ENCODE peak calls at places on chromosomes 12 and 14, in six cellular contexts. One of them, this sample, is unnamed.

GRCh38 chr14:64755661-64756265 is 51.5 kb downstream of the PLEKHG3 start:
- DNase-seq in progenitor cell of endocrine pancreas: no peak
- DNase-seq in neural progenitor cell: no peak
- DNase-seq in cardiac muscle cell: no peak
- DNase-seq in stimulated activated CD4-positive, alpha-beta T cell treated with anti-CD3 and anti-CD28 coated beads, Interleukin-4, amount 100 ng/mL, for 24 hours: peak
- DNase-seq in activated CD4-positive, alpha-beta T cell treated with anti-CD3 and anti-CD28 coated beads, Interleukin-2, amount 50 U/mL, for 48 hours: peak
- DNase-seq in this sample: no peak

GRCh38 chr14:55136241-55136640 is 7.2 kb downstream of the LGALS3 start:
- DNase-seq in stimulated activated CD4-positive, alpha-beta T cell treated with anti-CD3 and anti-CD28 coated beads, Interleukin-4, amount 100 ng/mL, for 24 hours: no peak
- DNase-seq in progenitor cell of endocrine pancreas: no peak
- DNase-seq in activated CD4-positive, alpha-beta T cell treated with anti-CD3 and anti-CD28 coated beads, Interleukin-2, amount 50 U/mL, for 48 hours: no peak
- DNase-seq in neural progenitor cell: no peak
- DNase-seq in cardiac muscle cell: no peak
- DNase-seq in this sample: no peak

GRCh38 chr12:67483871-67484554 is 164.5 kb upstream of the DYRK2 start:
- DNase-seq in progenitor cell of endocrine pancreas: no peak
- DNase-seq in cardiac muscle cell: no peak
- DNase-seq in neural progenitor cell: no peak
- DNase-seq in activated CD4-positive, alpha-beta T cell treated with anti-CD3 and anti-CD28 coated beads, Interleukin-2, amount 50 U/mL, for 48 hours: no peak
- DNase-seq in stimulated activated CD4-positive, alpha-beta T cell treated with anti-CD3 and anti-CD28 coated beads, Interleukin-4, amount 100 ng/mL, for 24 hours: no peak
- DNase-seq in this sample: no peak

GRCh38 chr14:75794615-75795038 is 133.6 kb downstream of the TTLL5 start:
- DNase-seq in neural progenitor cell: no peak
- DNase-seq in progenitor cell of endocrine pancreas: no peak
- DNase-seq in activated CD4-positive, alpha-beta T cell treated with anti-CD3 and anti-CD28 coated beads, Interleukin-2, amount 50 U/mL, for 48 hours: no peak
- DNase-seq in cardiac muscle cell: peak
- DNase-seq in stimulated activated CD4-positive, alpha-beta T cell treated with anti-CD3 and anti-CD28 coated beads, Interleukin-4, amount 100 ng/mL, for 24 hours: no peak
- DNase-seq in this sample: no peak

GRCh38 chr12:65643171-65643570 is 181.1 kb upstream of the HMGA2 start:
- DNase-seq in progenitor cell of endocrine pancreas: no peak
- DNase-seq in neural progenitor cell: no peak
- DNase-seq in activated CD4-positive, alpha-beta T cell treated with anti-CD3 and anti-CD28 coated beads, Interleukin-2, amount 50 U/mL, for 48 hours: no peak
- DNase-seq in stimulated activated CD4-positive, alpha-beta T cell treated with anti-CD3 and anti-CD28 coated beads, Interleukin-4, amount 100 ng/mL, for 24 hours: no peak
- DNase-seq in cardiac muscle cell: no peak
- DNase-seq in this sample: no peak

GRCh38 chr12:71994715-71995114 is 56.1 kb downstream of the TPH2 start:
- DNase-seq in cardiac muscle cell: no peak
- DNase-seq in activated CD4-positive, alpha-beta T cell treated with anti-CD3 and anti-CD28 coated beads, Interleukin-2, amount 50 U/mL, for 48 hours: no peak
- DNase-seq in progenitor cell of endocrine pancreas: no peak
- DNase-seq in stimulated activated CD4-positive, alpha-beta T cell treated with anti-CD3 and anti-CD28 coated beads, Interleukin-4, amount 100 ng/mL, for 24 hours: no peak
- DNase-seq in neural progenitor cell: no peak
- DNase-seq in this sample: no peak

GRCh38 chr14:92747701-92748258 is 647 bp downstream of the LGMN start:
- DNase-seq in progenitor cell of endocrine pancreas: no peak
- DNase-seq in stimulated activated CD4-positive, alpha-beta T cell treated with anti-CD3 and anti-CD28 coated beads, Interleukin-4, amount 100 ng/mL, for 24 hours: no peak
- DNase-seq in neural progenitor cell: peak
- DNase-seq in activated CD4-positive, alpha-beta T cell treated with anti-CD3 and anti-CD28 coated beads, Interleukin-2, amount 50 U/mL, for 48 hours: no peak
- DNase-seq in cardiac muscle cell: peak
- DNase-seq in this sample: no peak

GRCh38 chr14:57073986-57074385 is 194.7 kb downstream of the EXOC5 start:
- DNase-seq in progenitor cell of endocrine pancreas: no peak
- DNase-seq in stimulated activated CD4-positive, alpha-beta T cell treated with anti-CD3 and anti-CD28 coated beads, Interleukin-4, amount 100 ng/mL, for 24 hours: no peak
- DNase-seq in cardiac muscle cell: no peak
- DNase-seq in neural progenitor cell: no peak
- DNase-seq in activated CD4-positive, alpha-beta T cell treated with anti-CD3 and anti-CD28 coated beads, Interleukin-2, amount 50 U/mL, for 48 hours: no peak
- DNase-seq in this sample: no peak

GRCh38 chr14:101575581-101575980 is 14.3 kb downstream of the DIO3 start:
- DNase-seq in progenitor cell of endocrine pancreas: no peak
- DNase-seq in neural progenitor cell: peak
- DNase-seq in stimulated activated CD4-positive, alpha-beta T cell treated with anti-CD3 and anti-CD28 coated beads, Interleukin-4, amount 100 ng/mL, for 24 hours: no peak
- DNase-seq in cardiac muscle cell: no peak
- DNase-seq in activated CD4-positive, alpha-beta T cell treated with anti-CD3 and anti-CD28 coated beads, Interleukin-2, amount 50 U/mL, for 48 hours: no peak
- DNase-seq in this sample: no peak

GRCh38 chr12:7144414-7145120 is 14.4 kb downstream of the CLSTN3 start:
- DNase-seq in cardiac muscle cell: peak
- DNase-seq in activated CD4-positive, alpha-beta T cell treated with anti-CD3 and anti-CD28 coated beads, Interleukin-2, amount 50 U/mL, for 48 hours: no peak
- DNase-seq in progenitor cell of endocrine pancreas: no peak
- DNase-seq in neural progenitor cell: peak
- DNase-seq in stimulated activated CD4-positive, alpha-beta T cell treated with anti-CD3 and anti-CD28 coated beads, Interleukin-4, amount 100 ng/mL, for 24 hours: no peak
- DNase-seq in this sample: no peak

GRCh38 chr12:12007713-12008231 is 63.0 kb upstream of the BCL2L14 start:
- DNase-seq in stimulated activated CD4-positive, alpha-beta T cell treated with anti-CD3 and anti-CD28 coated beads, Interleukin-4, amount 100 ng/mL, for 24 hours: no peak
- DNase-seq in neural progenitor cell: no peak
- DNase-seq in progenitor cell of endocrine pancreas: no peak
- DNase-seq in cardiac muscle cell: no peak
- DNase-seq in activated CD4-positive, alpha-beta T cell treated with anti-CD3 and anti-CD28 coated beads, Interleukin-2, amount 50 U/mL, for 48 hours: no peak
- DNase-seq in this sample: no peak

GRCh38 chr12:107783406-107784376 is 9.2 kb downstream of the ASCL4 start:
- DNase-seq in progenitor cell of endocrine pancreas: no peak
- DNase-seq in activated CD4-positive, alpha-beta T cell treated with anti-CD3 and anti-CD28 coated beads, Interleukin-2, amount 50 U/mL, for 48 hours: no peak
- DNase-seq in neural progenitor cell: no peak
- DNase-seq in stimulated activated CD4-positive, alpha-beta T cell treated with anti-CD3 and anti-CD28 coated beads, Interleukin-4, amount 100 ng/mL, for 24 hours: no peak
- DNase-seq in cardiac muscle cell: no peak
- DNase-seq in this sample: no peak

GRCh38 chr14:52951730-52952481 is 1.1 kb upstream of the FERMT2 start:
- DNase-seq in cardiac muscle cell: peak
- DNase-seq in activated CD4-positive, alpha-beta T cell treated with anti-CD3 and anti-CD28 coated beads, Interleukin-2, amount 50 U/mL, for 48 hours: no peak
- DNase-seq in stimulated activated CD4-positive, alpha-beta T cell treated with anti-CD3 and anti-CD28 coated beads, Interleukin-4, amount 100 ng/mL, for 24 hours: no peak
- DNase-seq in neural progenitor cell: peak
- DNase-seq in progenitor cell of endocrine pancreas: no peak
- DNase-seq in this sample: peak

GRCh38 chr14:76846331-76847047 is 20.3 kb downstream of the LRRC74A start:
- DNase-seq in cardiac muscle cell: no peak
- DNase-seq in activated CD4-positive, alpha-beta T cell treated with anti-CD3 and anti-CD28 coated beads, Interleukin-2, amount 50 U/mL, for 48 hours: no peak
- DNase-seq in stimulated activated CD4-positive, alpha-beta T cell treated with anti-CD3 and anti-CD28 coated beads, Interleukin-4, amount 100 ng/mL, for 24 hours: no peak
- DNase-seq in neural progenitor cell: no peak
- DNase-seq in progenitor cell of endocrine pancreas: no peak
- DNase-seq in this sample: no peak

GRCh38 chr12:108063192-108063591 is 65.9 kb upstream of the WSCD2 start:
- DNase-seq in cardiac muscle cell: peak
- DNase-seq in progenitor cell of endocrine pancreas: no peak
- DNase-seq in stimulated activated CD4-positive, alpha-beta T cell treated with anti-CD3 and anti-CD28 coated beads, Interleukin-4, amount 100 ng/mL, for 24 hours: no peak
- DNase-seq in neural progenitor cell: peak
- DNase-seq in activated CD4-positive, alpha-beta T cell treated with anti-CD3 and anti-CD28 coated beads, Interleukin-2, amount 50 U/mL, for 48 hours: no peak
- DNase-seq in this sample: no peak

GRCh38 chr12:27644446-27644845 is 51.8 kb upstream of the REP15 start:
- DNase-seq in activated CD4-positive, alpha-beta T cell treated with anti-CD3 and anti-CD28 coated beads, Interleukin-2, amount 50 U/mL, for 48 hours: no peak
- DNase-seq in progenitor cell of endocrine pancreas: no peak
- DNase-seq in cardiac muscle cell: no peak
- DNase-seq in stimulated activated CD4-positive, alpha-beta T cell treated with anti-CD3 and anti-CD28 coated beads, Interleukin-4, amount 100 ng/mL, for 24 hours: no peak
- DNase-seq in neural progenitor cell: no peak
- DNase-seq in this sample: no peak

GRCh38 chr12:122888232-122888752 is 7.6 kb downstream of the VPS37B start:
- DNase-seq in neural progenitor cell: peak
- DNase-seq in progenitor cell of endocrine pancreas: no peak
- DNase-seq in cardiac muscle cell: no peak
- DNase-seq in activated CD4-positive, alpha-beta T cell treated with anti-CD3 and anti-CD28 coated beads, Interleukin-2, amount 50 U/mL, for 48 hours: no peak
- DNase-seq in stimulated activated CD4-positive, alpha-beta T cell treated with anti-CD3 and anti-CD28 coated beads, Interleukin-4, amount 100 ng/mL, for 24 hours: peak
- DNase-seq in this sample: peak

GRCh38 chr12:124677552-124678356 is 110.3 kb upstream of the NCOR2 start:
- DNase-seq in cardiac muscle cell: no peak
- DNase-seq in stimulated activated CD4-positive, alpha-beta T cell treated with anti-CD3 and anti-CD28 coated beads, Interleukin-4, amount 100 ng/mL, for 24 hours: no peak
- DNase-seq in activated CD4-positive, alpha-beta T cell treated with anti-CD3 and anti-CD28 coated beads, Interleukin-2, amount 50 U/mL, for 48 hours: no peak
- DNase-seq in neural progenitor cell: no peak
- DNase-seq in progenitor cell of endocrine pancreas: no peak
- DNase-seq in this sample: no peak

GRCh38 chr12:66903782-66904396 is 225.0 kb upstream of the GRIP1 start:
- DNase-seq in neural progenitor cell: no peak
- DNase-seq in activated CD4-positive, alpha-beta T cell treated with anti-CD3 and anti-CD28 coated beads, Interleukin-2, amount 50 U/mL, for 48 hours: no peak
- DNase-seq in cardiac muscle cell: no peak
- DNase-seq in stimulated activated CD4-positive, alpha-beta T cell treated with anti-CD3 and anti-CD28 coated beads, Interleukin-4, amount 100 ng/mL, for 24 hours: no peak
- DNase-seq in progenitor cell of endocrine pancreas: no peak
- DNase-seq in this sample: no peak

GRCh38 chr14:22420598-22421186 is 168.3 kb downstream of the DAD1 start:
- DNase-seq in progenitor cell of endocrine pancreas: no peak
- DNase-seq in cardiac muscle cell: no peak
- DNase-seq in activated CD4-positive, alpha-beta T cell treated with anti-CD3 and anti-CD28 coated beads, Interleukin-2, amount 50 U/mL, for 48 hours: no peak
- DNase-seq in stimulated activated CD4-positive, alpha-beta T cell treated with anti-CD3 and anti-CD28 coated beads, Interleukin-4, amount 100 ng/mL, for 24 hours: no peak
- DNase-seq in neural progenitor cell: no peak
- DNase-seq in this sample: no peak

GRCh38 chr12:89970646-89971192 is 262.1 kb upstream of the ATP2B1 start:
- DNase-seq in activated CD4-positive, alpha-beta T cell treated with anti-CD3 and anti-CD28 coated beads, Interleukin-2, amount 50 U/mL, for 48 hours: no peak
- DNase-seq in stimulated activated CD4-positive, alpha-beta T cell treated with anti-CD3 and anti-CD28 coated beads, Interleukin-4, amount 100 ng/mL, for 24 hours: no peak
- DNase-seq in progenitor cell of endocrine pancreas: no peak
- DNase-seq in neural progenitor cell: no peak
- DNase-seq in cardiac muscle cell: no peak
- DNase-seq in this sample: no peak

GRCh38 chr14:97162621-97163020 is 365.4 kb downstream of the VRK1 start:
- DNase-seq in stimulated activated CD4-positive, alpha-beta T cell treated with anti-CD3 and anti-CD28 coated beads, Interleukin-4, amount 100 ng/mL, for 24 hours: no peak
- DNase-seq in neural progenitor cell: no peak
- DNase-seq in activated CD4-positive, alpha-beta T cell treated with anti-CD3 and anti-CD28 coated beads, Interleukin-2, amount 50 U/mL, for 48 hours: no peak
- DNase-seq in cardiac muscle cell: no peak
- DNase-seq in progenitor cell of endocrine pancreas: no peak
- DNase-seq in this sample: no peak

GRCh38 chr12:63968685-63969084 is 124.2 kb downstream of the SRGAP1 start:
- DNase-seq in cardiac muscle cell: no peak
- DNase-seq in stimulated activated CD4-positive, alpha-beta T cell treated with anti-CD3 and anti-CD28 coated beads, Interleukin-4, amount 100 ng/mL, for 24 hours: no peak
- DNase-seq in neural progenitor cell: no peak
- DNase-seq in progenitor cell of endocrine pancreas: no peak
- DNase-seq in activated CD4-positive, alpha-beta T cell treated with anti-CD3 and anti-CD28 coated beads, Interleukin-2, amount 50 U/mL, for 48 hours: no peak
- DNase-seq in this sample: no peak

GRCh38 chr12:7989827-7990491 is 42.6 kb upstream of the FOXJ2 start:
- DNase-seq in neural progenitor cell: no peak
- DNase-seq in activated CD4-positive, alpha-beta T cell treated with anti-CD3 and anti-CD28 coated beads, Interleukin-2, amount 50 U/mL, for 48 hours: peak
- DNase-seq in stimulated activated CD4-positive, alpha-beta T cell treated with anti-CD3 and anti-CD28 coated beads, Interleukin-4, amount 100 ng/mL, for 24 hours: peak
- DNase-seq in cardiac muscle cell: no peak
- DNase-seq in progenitor cell of endocrine pancreas: no peak
- DNase-seq in this sample: peak

GRCh38 chr12:108744021-108744897 is 12.9 kb upstream of the CORO1C start:
- DNase-seq in activated CD4-positive, alpha-beta T cell treated with anti-CD3 and anti-CD28 coated beads, Interleukin-2, amount 50 U/mL, for 48 hours: no peak
- DNase-seq in cardiac muscle cell: no peak
- DNase-seq in stimulated activated CD4-positive, alpha-beta T cell treated with anti-CD3 and anti-CD28 coated beads, Interleukin-4, amount 100 ng/mL, for 24 hours: no peak
- DNase-seq in neural progenitor cell: no peak
- DNase-seq in progenitor cell of endocrine pancreas: no peak
- DNase-seq in this sample: no peak

GRCh38 chr12:28583771-28584261 is 393.6 kb downstream of the CCDC91 start:
- DNase-seq in progenitor cell of endocrine pancreas: no peak
- DNase-seq in cardiac muscle cell: no peak
- DNase-seq in activated CD4-positive, alpha-beta T cell treated with anti-CD3 and anti-CD28 coated beads, Interleukin-2, amount 50 U/mL, for 48 hours: no peak
- DNase-seq in neural progenitor cell: no peak
- DNase-seq in stimulated activated CD4-positive, alpha-beta T cell treated with anti-CD3 and anti-CD28 coated beads, Interleukin-4, amount 100 ng/mL, for 24 hours: no peak
- DNase-seq in this sample: no peak

GRCh38 chr12:124752437-124753229 is 111.0 kb downstream of the SCARB1 start:
- DNase-seq in progenitor cell of endocrine pancreas: no peak
- DNase-seq in activated CD4-positive, alpha-beta T cell treated with anti-CD3 and anti-CD28 coated beads, Interleukin-2, amount 50 U/mL, for 48 hours: no peak
- DNase-seq in stimulated activated CD4-positive, alpha-beta T cell treated with anti-CD3 and anti-CD28 coated beads, Interleukin-4, amount 100 ng/mL, for 24 hours: no peak
- DNase-seq in cardiac muscle cell: no peak
- DNase-seq in neural progenitor cell: no peak
- DNase-seq in this sample: no peak

GRCh38 chr12:115407036-115407435 is 723.1 kb upstream of the TBX3 start:
- DNase-seq in stimulated activated CD4-positive, alpha-beta T cell treated with anti-CD3 and anti-CD28 coated beads, Interleukin-4, amount 100 ng/mL, for 24 hours: no peak
- DNase-seq in neural progenitor cell: no peak
- DNase-seq in activated CD4-positive, alpha-beta T cell treated with anti-CD3 and anti-CD28 coated beads, Interleukin-2, amount 50 U/mL, for 48 hours: no peak
- DNase-seq in cardiac muscle cell: no peak
- DNase-seq in progenitor cell of endocrine pancreas: no peak
- DNase-seq in this sample: no peak

GRCh38 chr14:30621354-30621953 is 665 bp upstream of the SCFD1 start:
- DNase-seq in activated CD4-positive, alpha-beta T cell treated with anti-CD3 and anti-CD28 coated beads, Interleukin-2, amount 50 U/mL, for 48 hours: peak
- DNase-seq in stimulated activated CD4-positive, alpha-beta T cell treated with anti-CD3 and anti-CD28 coated beads, Interleukin-4, amount 100 ng/mL, for 24 hours: peak
- DNase-seq in cardiac muscle cell: peak
- DNase-seq in progenitor cell of endocrine pancreas: no peak
- DNase-seq in neural progenitor cell: peak
- DNase-seq in this sample: no peak

GRCh38 chr14:35403085-35403396 is 1.5 kb downstream of the NFKBIA start:
- DNase-seq in activated CD4-positive, alpha-beta T cell treated with anti-CD3 and anti-CD28 coated beads, Interleukin-2, amount 50 U/mL, for 48 hours: peak
- DNase-seq in neural progenitor cell: no peak
- DNase-seq in cardiac muscle cell: no peak
- DNase-seq in stimulated activated CD4-positive, alpha-beta T cell treated with anti-CD3 and anti-CD28 coated beads, Interleukin-4, amount 100 ng/mL, for 24 hours: peak
- DNase-seq in progenitor cell of endocrine pancreas: no peak
- DNase-seq in this sample: no peak

GRCh38 chr12:69534389-69534822 is 50.9 kb upstream of the CCT2 start:
- DNase-seq in neural progenitor cell: peak
- DNase-seq in progenitor cell of endocrine pancreas: no peak
- DNase-seq in cardiac muscle cell: peak
- DNase-seq in activated CD4-positive, alpha-beta T cell treated with anti-CD3 and anti-CD28 coated beads, Interleukin-2, amount 50 U/mL, for 48 hours: peak
- DNase-seq in stimulated activated CD4-positive, alpha-beta T cell treated with anti-CD3 and anti-CD28 coated beads, Interleukin-4, amount 100 ng/mL, for 24 hours: peak
- DNase-seq in this sample: no peak

GRCh38 chr12:116492703-116493324 is 66.4 kb upstream of the MAP1LC3B2 start:
- DNase-seq in activated CD4-positive, alpha-beta T cell treated with anti-CD3 and anti-CD28 coated beads, Interleukin-2, amount 50 U/mL, for 48 hours: no peak
- DNase-seq in stimulated activated CD4-positive, alpha-beta T cell treated with anti-CD3 and anti-CD28 coated beads, Interleukin-4, amount 100 ng/mL, for 24 hours: no peak
- DNase-seq in cardiac muscle cell: no peak
- DNase-seq in neural progenitor cell: no peak
- DNase-seq in progenitor cell of endocrine pancreas: no peak
- DNase-seq in this sample: no peak

GRCh38 chr14:21054123-21054767 is 3.4 kb upstream of the RNASE8 start:
- DNase-seq in neural progenitor cell: no peak
- DNase-seq in cardiac muscle cell: no peak
- DNase-seq in activated CD4-positive, alpha-beta T cell treated with anti-CD3 and anti-CD28 coated beads, Interleukin-2, amount 50 U/mL, for 48 hours: no peak
- DNase-seq in progenitor cell of endocrine pancreas: no peak
- DNase-seq in stimulated activated CD4-positive, alpha-beta T cell treated with anti-CD3 and anti-CD28 coated beads, Interleukin-4, amount 100 ng/mL, for 24 hours: no peak
- DNase-seq in this sample: no peak

GRCh38 chr14:90785474-90785873 is 30.8 kb downstream of the TTC7B start:
- DNase-seq in cardiac muscle cell: no peak
- DNase-seq in neural progenitor cell: no peak
- DNase-seq in progenitor cell of endocrine pancreas: no peak
- DNase-seq in stimulated activated CD4-positive, alpha-beta T cell treated with anti-CD3 and anti-CD28 coated beads, Interleukin-4, amount 100 ng/mL, for 24 hours: no peak
- DNase-seq in activated CD4-positive, alpha-beta T cell treated with anti-CD3 and anti-CD28 coated beads, Interleukin-2, amount 50 U/mL, for 48 hours: no peak
- DNase-seq in this sample: peak

GRCh38 chr12:115823635-115824034 is 453.9 kb downstream of the MED13L start:
- DNase-seq in stimulated activated CD4-positive, alpha-beta T cell treated with anti-CD3 and anti-CD28 coated beads, Interleukin-4, amount 100 ng/mL, for 24 hours: no peak
- DNase-seq in cardiac muscle cell: no peak
- DNase-seq in activated CD4-positive, alpha-beta T cell treated with anti-CD3 and anti-CD28 coated beads, Interleukin-2, amount 50 U/mL, for 48 hours: no peak
- DNase-seq in neural progenitor cell: no peak
- DNase-seq in progenitor cell of endocrine pancreas: no peak
- DNase-seq in this sample: no peak

GRCh38 chr12:110869803-110870202 is 23.0 kb downstream of the CCDC63 start:
- DNase-seq in neural progenitor cell: no peak
- DNase-seq in stimulated activated CD4-positive, alpha-beta T cell treated with anti-CD3 and anti-CD28 coated beads, Interleukin-4, amount 100 ng/mL, for 24 hours: no peak
- DNase-seq in progenitor cell of endocrine pancreas: no peak
- DNase-seq in activated CD4-positive, alpha-beta T cell treated with anti-CD3 and anti-CD28 coated beads, Interleukin-2, amount 50 U/mL, for 48 hours: no peak
- DNase-seq in cardiac muscle cell: no peak
- DNase-seq in this sample: no peak

This sample was measured in stomach.